ENCODE peak calls at places on chromosomes 13 and 19, in five cellular contexts. T is iris pigment epithelial cell, W is M059J, E is putamen, A is NCI-H1092. P is an unnamed sample.

GRCh38 chr13:51435002-51435578 is 17.7 kb downstream of the INTS6 start:
- DNase-seq in W (peak), T (peak), A (no peak), E (no peak), P (peak)

GRCh38 chr19:52941941-52942370 is 18.7 kb upstream of the ZNF888 start:
- DNase-seq in T (peak), E (no peak), W (peak), A (no peak), P (peak)

GRCh38 chr13:33150146-33150545 is 133.9 kb downstream of the KL start:
- DNase-seq in A (no peak), E (no peak), T (peak), W (no peak), P (peak)

GRCh38 chr19:29860492-29860891 is 48.7 kb downstream of the CCNE1 start:
- DNase-seq in W (peak), A (no peak), T (no peak), E (no peak), P (peak)

GRCh38 chr13:67440240-67440639 is 210.1 kb upstream of the PCDH9 start:
- DNase-seq in T (no peak), A (no peak), E (no peak), W (no peak), P (no peak)

GRCh38 chr13:46679369-46680180 is 117.4 kb downstream of the ESD start:
- DNase-seq in E (no peak), W (peak), T (peak), A (no peak), P (peak)

GRCh38 chr19:21434516-21434915 is 37.6 kb downstream of the ZNF493 start:
- DNase-seq in E (no peak), W (peak), A (no peak), T (no peak), P (no peak)

GRCh38 chr13:23469901-23470525 is 36.5 kb upstream of the SACS start:
- DNase-seq in T (peak), A (no peak), W (peak), E (no peak), P (peak)

GRCh38 chr19:42762782-42763181 is 2.7 kb downstream of the PSG8 start:
- DNase-seq in T (peak), E (no peak), A (no peak), W (peak), P (peak)

GRCh38 chr13:85366759-85367417 is 432.3 kb downstream of the SLITRK6 start:
- DNase-seq in W (no peak), A (no peak), E (no peak), T (peak), P (no peak)

GRCh38 chr13:98813993-98814392 is 61.5 kb upstream of the SLC15A1 start:
- DNase-seq in T (no peak), E (no peak), A (no peak), W (peak), P (peak)

GRCh38 chr13:24050292-24050711 is 110.2 kb upstream of the SPATA13 start:
- DNase-seq in E (peak), W (peak), A (no peak), T (peak), P (peak)

GRCh38 chr19:29631450-29631849 is 25.4 kb downstream of the POP4 start:
- DNase-seq in A (no peak), W (no peak), E (no peak), T (no peak), P (no peak)

GRCh38 chr13:98947925-98948324 is 29.9 kb downstream of the DOCK9 start:
- DNase-seq in E (no peak), T (no peak), W (no peak), A (no peak), P (no peak)

GRCh38 chr13:106570354-106570822 is 2.5 kb upstream of the ARGLU1 start:
- DNase-seq in W (no peak), A (no peak), T (peak), E (no peak), P (peak)

GRCh38 chr13:106284358-106284757 is 251.1 kb downstream of the EFNB2 start:
- DNase-seq in W (peak), T (peak), A (no peak), E (no peak), P (peak)

GRCh38 chr13:30576528-30576927 is 41.2 kb upstream of the USPL1 start:
- DNase-seq in W (peak), A (no peak), T (peak), E (no peak), P (peak)

GRCh38 chr13:113225515-113225914 is 16.1 kb downstream of the CUL4A start:
- DNase-seq in T (no peak), W (no peak), E (no peak), A (no peak), P (no peak)

GRCh38 chr19:53007200-53008054 is 6.3 kb upstream of the ERVV-1 start:
- DNase-seq in E (no peak), W (peak), A (no peak), T (no peak), P (no peak)

GRCh38 chr19:45137179-45137761 is 23.5 kb downstream of the NKPD1 start:
- DNase-seq in T (no peak), W (no peak), A (no peak), E (peak), P (no peak)

GRCh38 chr13:101516262-101516661 is 63.8 kb downstream of the ITGBL1 start:
- DNase-seq in A (no peak), T (no peak), W (no peak), E (no peak), P (peak)

GRCh38 chr19:6588508-6589345 is 2.2 kb downstream of the CD70 start:
- DNase-seq in T (no peak), W (no peak), E (no peak), A (no peak), P (no peak)

GRCh38 chr19:49080392-49080791 is 4.9 kb upstream of the SNRNP70 start:
- DNase-seq in W (no peak), E (no peak), T (no peak), A (no peak), P (no peak)

GRCh38 chr13:70424928-70425327 is 316.7 kb upstream of the KLHL1 start:
- DNase-seq in W (no peak), T (no peak), A (no peak), E (no peak), P (no peak)

GRCh38 chr13:83731113-83731512 is 151.2 kb downstream of the SLITRK1 start:
- DNase-seq in T (no peak), A (no peak), E (no peak), W (no peak), P (no peak)

GRCh38 chr19:29320611-29321010 is 107.7 kb upstream of the UQCRFS1 start:
- DNase-seq in T (no peak), A (no peak), E (peak), W (no peak), P (no peak)

GRCh38 chr13:61255035-61255796 is 160.4 kb downstream of the PCDH20 start:
- DNase-seq in W (no peak), T (peak), E (no peak), A (no peak), P (no peak)

GRCh38 chr13:33723365-33723764 is 94.6 kb upstream of the RFC3 start:
- DNase-seq in T (no peak), E (no peak), W (no peak), A (no peak), P (no peak)

GRCh38 chr13:27379126-27379525 is 45.3 kb upstream of the GTF3A start:
- DNase-seq in A (no peak), T (no peak), E (no peak), W (no peak), P (no peak)

GRCh38 chr19:34189199-34189916 is 17.1 kb downstream of the LSM14A start:
- DNase-seq in T (no peak), W (no peak), A (no peak), E (no peak), P (peak)

GRCh38 chr19:49593233-49594113 is 2.5 kb downstream of the PRR12 start:
- DNase-seq in A (peak), T (peak), W (no peak), E (peak), P (peak)

GRCh38 chr19:45595814-45596213 is 6.2 kb downstream of the GPR4 start:
- DNase-seq in T (no peak), A (no peak), W (no peak), E (no peak), P (no peak)

GRCh38 chr19:1336079-1336684 is 47.5 kb upstream of the NDUFS7 start:
- DNase-seq in A (no peak), E (no peak), W (no peak), T (no peak), P (no peak)

GRCh38 chr19:32255566-32256295 is 89.7 kb upstream of the ZNF507 start:
- DNase-seq in E (no peak), A (no peak), W (no peak), T (no peak), P (no peak)

GRCh38 chr13:93227280-93227905 is 786 bp downstream of the GPC6 start:
- DNase-seq in T (peak), E (peak), A (peak), W (peak), P (peak)

GRCh38 chr19:10520652-10521318 is 3.5 kb upstream of the S1PR5 start:
- DNase-seq in W (no peak), E (no peak), A (no peak), T (no peak), P (no peak)

GRCh38 chr13:106475852-106476251 is 59.6 kb downstream of the EFNB2 start:
- DNase-seq in E (no peak), T (no peak), W (no peak), A (no peak), P (no peak)